ENCODE peak calls at places on chromosomes 11 and 22, in six cellular contexts. N is K562, L is HepG2, V is GM12878, C is GM12891, A is H1. W is an unnamed sample.

GRCh38 chr11:72647882-72648281 is 26.3 kb downstream of the PDE2A start:
- DNase-seq in N (no peak), L (no peak), V (no peak), C (no peak), A (no peak), W (no peak)

GRCh38 chr22:37817705-37818311 is 5.4 kb upstream of the GALR3 start:
- DNase-seq in N (peak; percentile 82), L (peak; percentile 86), V (no peak), C (peak; percentile 95), A (peak; percentile 99), W (peak; percentile 91)

GRCh38 chr11:70244698-70245097 is 25.8 kb upstream of the PPFIA1 start:
- DNase-seq in N (no peak), L (no peak), V (no peak), C (no peak), A (no peak), W (no peak)

GRCh38 chr22:30332551-30332950 is 5.8 kb upstream of the TBC1D10A start:
- DNase-seq in N (no peak), L (no peak), V (no peak), C (no peak), A (no peak), W (no peak)

GRCh38 chr11:70849031-70849430 is 403.3 kb downstream of the SHANK2 start:
- DNase-seq in N (no peak), L (no peak), V (no peak), C (no peak), A (no peak), W (no peak)

GRCh38 chr11:72441647-72442267 is 7.4 kb upstream of the CLPB start:
- DNase-seq in N (peak; percentile 32), L (no peak), V (no peak), C (no peak), A (no peak), W (no peak)

GRCh38 chr22:35804421-35804820 is 86.7 kb downstream of the APOL5 start:
- DNase-seq in N (no peak), L (no peak), V (no peak), C (no peak), A (no peak), W (no peak)

GRCh38 chr11:47415949-47416472 is 7.6 kb downstream of the SLC39A13 start:
- DNase-seq in N (no peak), L (no peak), V (no peak), C (no peak), A (no peak), W (no peak)

GRCh38 chr11:6210274-6210955 is 5.1 kb downstream of the C11orf42 start:
- DNase-seq in N (no peak), L (no peak), V (no peak), C (no peak), A (no peak), W (no peak)

GRCh38 chr22:50189849-50190181 is 4.1 kb downstream of the TRABD start:
- DNase-seq in N (no peak), L (no peak), V (no peak), C (no peak), A (no peak), W (no peak)

GRCh38 chr22:41746563-41747400 is 47.5 kb downstream of the MEI1 start:
- DNase-seq in N (peak; percentile 76), L (peak; percentile 36), V (peak; percentile 80), C (peak; percentile 41), A (peak; percentile 77), W (no peak)
- TF ChIP-seq TAF1 in N (no peak), L (no peak), V (no peak), C (no peak), A (peak; percentile 19), W (no peak)

GRCh38 chr11:76209956-76210885 is 3.9 kb upstream of the WNT11 start:
- DNase-seq in N (no peak), L (no peak), V (no peak), C (no peak), A (peak; percentile 62), W (no peak)
- TF ChIP-seq POLR2A in N (no peak), L (no peak), V (no peak), C (no peak), A (no peak), W (no peak)

GRCh38 chr11:1160231-1161101 is 2.7 kb downstream of the MUC5AC start:
- DNase-seq in N (no peak), L (no peak), V (no peak), C (peak; percentile 20), A (no peak), W (no peak)

GRCh38 chr11:1161410-1162152 is 3.8 kb downstream of the MUC5AC start:
- DNase-seq in N (no peak), L (no peak), V (no peak), C (peak; percentile 11), A (no peak), W (no peak)

GRCh38 chr11:1163321-1163910 is 5.7 kb downstream of the MUC5AC start:
- DNase-seq in N (no peak), L (no peak), V (no peak), C (no peak), A (no peak), W (no peak)

GRCh38 chr11:1162498-1163311 is 5.0 kb downstream of the MUC5AC start:
- DNase-seq in N (no peak), L (no peak), V (no peak), C (no peak), A (no peak), W (no peak)

GRCh38 chr11:1162153-1162497 is 4.4 kb downstream of the MUC5AC start:
- DNase-seq in N (no peak), L (no peak), V (no peak), C (no peak), A (no peak), W (no peak)
- TF ChIP-seq TAF1 in N (no peak), L (no peak), V (no peak), C (no peak), A (no peak), W (no peak)

DNA sequence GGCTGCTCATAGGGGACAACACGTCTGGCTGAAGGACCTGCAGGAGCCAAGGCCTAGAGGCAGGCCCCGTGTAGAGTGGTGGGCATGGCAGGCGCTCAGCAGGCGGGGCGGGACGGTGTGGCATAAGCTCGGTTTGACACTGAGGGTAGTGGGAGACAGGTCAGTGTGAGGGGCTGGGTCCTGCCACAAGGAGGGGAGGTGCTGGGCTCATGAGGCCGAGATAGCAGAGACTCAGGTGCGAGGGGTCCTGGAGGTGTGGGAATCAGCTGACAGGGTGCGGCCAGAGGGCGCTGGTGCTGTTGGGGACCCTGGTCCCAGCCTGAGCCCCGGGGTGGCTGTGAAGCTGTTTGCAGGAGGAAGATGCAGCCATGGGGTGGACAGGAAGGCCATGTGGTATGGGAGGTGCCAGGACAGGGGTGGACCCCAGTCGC is 6.7 kb downstream of the SLC22A12 start:
- DNase-seq in N (no peak), L (no peak), V (no peak), C (no peak), A (no peak), W (no peak)
- TF ChIP-seq POLR2A in N (no peak), L (no peak), V (no peak), C (no peak), A (no peak), W (no peak)

GRCh38 chr11:132311703-132312102 is 941.3 kb downstream of the NTM start:
- DNase-seq in N (no peak), L (no peak), V (no peak), C (no peak), A (no peak), W (no peak)

GRCh38 chr11:132307309-132308020 is 937.0 kb downstream of the NTM start:
- DNase-seq in N (no peak), L (no peak), V (no peak), C (no peak), A (no peak), W (no peak)

GRCh38 chr11:132310390-132311375 is 940.3 kb downstream of the NTM start:
- DNase-seq in N (no peak), L (no peak), V (no peak), C (no peak), A (no peak), W (no peak)

GRCh38 chr11:132312616-132313210 is 942.3 kb downstream of the NTM start:
- DNase-seq in N (peak; percentile 5), L (no peak), V (no peak), C (peak; percentile 42), A (no peak), W (peak; percentile 32)

DNA sequence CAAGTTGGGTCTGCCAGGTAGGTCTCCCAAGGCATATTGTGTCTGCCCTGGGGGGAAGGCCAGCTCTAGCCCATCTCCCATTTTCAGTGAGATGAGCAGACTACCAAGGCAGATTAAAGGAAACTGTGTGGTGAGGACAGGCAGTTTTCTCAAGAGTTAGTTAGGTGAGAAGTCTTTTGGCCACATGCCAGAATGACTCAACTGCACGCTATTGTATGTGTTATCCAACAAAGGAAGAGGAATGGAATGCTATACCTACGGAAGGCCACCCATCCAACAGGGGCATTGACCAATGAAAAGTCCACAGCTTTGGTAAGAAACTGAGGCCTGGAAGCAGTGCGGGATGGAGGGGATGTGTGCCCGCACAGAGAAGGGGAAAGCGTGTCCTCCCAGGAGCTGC is 941.7 kb downstream of the NTM start:
- DNase-seq in N (no peak), L (no peak), V (no peak), C (no peak), A (no peak), W (no peak)
- TF ChIP-seq TAF1 in N (no peak), L (no peak), V (no peak), C (no peak), A (no peak), W (no peak)

GRCh38 chr11:121235057-121235456 is 57.5 kb upstream of the SC5D start:
- DNase-seq in N (no peak), L (no peak), V (no peak), C (no peak), A (no peak), W (no peak)
- TF ChIP-seq POLR2A in N (no peak), L (no peak), V (no peak), C (no peak), A (no peak), W (no peak)

DNA sequence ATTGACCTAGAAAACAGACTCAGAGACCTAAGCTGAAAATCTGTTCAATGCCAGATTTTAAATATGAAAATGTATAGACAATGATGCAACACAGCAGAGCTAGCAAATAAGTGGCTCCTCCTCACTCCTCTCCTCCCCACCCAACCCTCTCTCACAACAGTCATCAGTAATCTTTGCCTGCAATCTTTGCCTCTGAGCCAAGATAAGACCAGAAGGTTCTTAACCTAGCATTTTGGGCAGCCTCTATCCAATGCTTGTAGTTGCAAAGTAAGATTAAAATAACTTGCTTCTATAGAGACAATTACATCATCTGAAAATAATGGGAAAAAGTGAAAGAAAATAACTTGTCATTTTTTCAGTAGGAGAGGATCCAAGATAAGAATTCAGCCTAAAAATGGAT is 117.3 kb downstream of the PARVA start:
- DNase-seq in N (peak; percentile 26), L (no peak), V (no peak), C (no peak), A (no peak), W (no peak)
- TF ChIP-seq TAF1 in N (no peak), L (no peak), V (no peak), C (no peak), A (no peak), W (no peak)

GRCh38 chr11:43643898-43644625 is 36.5 kb upstream of the HSD17B12 start:
- DNase-seq in N (peak; percentile 93), L (peak; percentile 77), V (peak; percentile 45), C (peak; percentile 71), A (peak; percentile 90), W (peak; percentile 75)
- TF ChIP-seq POLR2A in N (peak; percentile 85), L (peak; percentile 86), V (peak; percentile 81), C (peak; percentile 56), A (peak; percentile 69), W (peak; percentile 77)

GRCh38 chr11:2530131-2530854 is 85.5 kb downstream of the KCNQ1 start:
- DNase-seq in N (no peak), L (no peak), V (no peak), C (no peak), A (no peak), W (no peak)
- TF ChIP-seq TAF1 in N (no peak), L (no peak), V (no peak), C (no peak), A (no peak), W (no peak)